ENCODE peak calls at places on chromosomes 13 and 19, in nine cellular contexts. P is heart right ventricle, Y is kidney epithelial cell, K is mucosa of descending colon, B is lower leg skin, U is brain microvascular endothelial cell, M is epithelial cell of esophagus, V is IMR-90, I is GM23338. E is an unnamed sample.
A peak's percentile ranks its signal among the peaks of the same experiment; 100 is the strongest.

GRCh38 chr19:8890260-8890659 is 58.1 kb downstream of the MBD3L1 start:
- DNase-seq in M (no peak), Y (no peak), I (no peak), P (no peak), V (no peak), B (no peak), U (no peak), K (no peak), E (no peak)

GRCh38 chr19:42480335-42481095 is 37.8 kb upstream of the CXCL17 start:
- DNase-seq in V (peak; percentile 47), M (peak; percentile 42), I (no peak), K (no peak), P (no peak), U (peak; percentile 50), Y (no peak), B (no peak), E (peak; percentile 47)

GRCh38 chr13:111486331-111486730 is 165.9 kb downstream of the TEX29 start:
- DNase-seq in Y (no peak), B (no peak), U (no peak), M (no peak), K (no peak), V (no peak), P (no peak), I (no peak), E (no peak)

GRCh38 chr19:52786078-52786463 is 520 bp downstream of the ZNF600 start:
- DNase-seq in U (no peak), K (peak; percentile 55), I (peak; percentile 39), P (no peak), Y (no peak), B (no peak), V (no peak), M (peak; percentile 28), E (peak; percentile 16)

GRCh38 chr19:6769006-6769637 is 1.9 kb upstream of the SH2D3A start:
- DNase-seq in Y (no peak), I (peak; percentile 74), U (no peak), K (peak; percentile 15), B (no peak), M (peak; percentile 28), V (peak; percentile 19), P (no peak), E (no peak)

GRCh38 chr19:290539-291521 is at the start of gene PLPP2:
- DNase-seq in Y (no peak), B (no peak), V (no peak), M (peak; percentile 67), K (peak; percentile 82), I (peak; percentile 96), P (no peak), U (no peak), E (no peak)

GRCh38 chr19:14114854-14115253 is 2.7 kb downstream of the PRKACA start:
- DNase-seq in U (no peak), K (peak; percentile 77), M (peak; percentile 34), I (peak; percentile 77), P (peak; percentile 51), B (no peak), Y (no peak), V (no peak), E (peak; percentile 57)

GRCh38 chr13:113468461-113469147 is 15.3 kb upstream of the ADPRHL1 start:
- DNase-seq in U (no peak), I (no peak), Y (no peak), V (no peak), B (no peak), K (no peak), M (no peak), P (no peak), E (no peak)

GRCh38 chr19:2469102-2469914 is 6.6 kb upstream of the GADD45B start:
- DNase-seq in P (no peak), U (peak; percentile 82), I (peak; percentile 65), K (no peak), B (no peak), M (peak; percentile 86), Y (peak; percentile 93), V (peak; percentile 78), E (peak; percentile 62)

GRCh38 chr13:35780613-35781012 is 304.1 kb upstream of the MAB21L1 start:
- DNase-seq in K (no peak), I (no peak), Y (no peak), B (no peak), U (no peak), M (no peak), P (no peak), V (no peak), E (no peak)

GRCh38 chr19:51136891-51137551 is 5.1 kb upstream of the SIGLEC7 start:
- DNase-seq in K (peak; percentile 35), V (no peak), I (no peak), U (no peak), M (no peak), P (peak; percentile 34), B (peak; percentile 38), Y (no peak), E (no peak)

GRCh38 chr13:50365300-50365682 is 350.0 kb downstream of the KCNRG start:
- DNase-seq in I (no peak), B (no peak), M (no peak), V (no peak), K (no peak), Y (no peak), U (no peak), P (no peak), E (no peak)

GRCh38 chr13:58921129-58921528 is 1242.6 kb downstream of the DIAPH3 start:
- DNase-seq in P (no peak), K (no peak), B (no peak), I (no peak), M (no peak), V (no peak), U (no peak), Y (no peak), E (no peak)

GRCh38 chr13:111899714-111900389 is 167.1 kb upstream of the SOX1 start:
- DNase-seq in V (no peak), M (no peak), B (no peak), I (no peak), U (no peak), P (no peak), K (no peak), Y (no peak), E (no peak)

GRCh38 chr19:13537454-13537853 is 31.2 kb upstream of the CACNA1A start:
- DNase-seq in M (no peak), V (no peak), I (peak; percentile 68), K (no peak), P (no peak), B (no peak), U (no peak), Y (no peak), E (no peak)

GRCh38 chr13:36193151-36193855 is 21.1 kb downstream of the SOHLH2 start:
- DNase-seq in B (no peak), M (peak; percentile 50), K (no peak), Y (peak; percentile 18), V (no peak), I (no peak), P (no peak), U (peak; percentile 52), E (no peak)

DNA sequence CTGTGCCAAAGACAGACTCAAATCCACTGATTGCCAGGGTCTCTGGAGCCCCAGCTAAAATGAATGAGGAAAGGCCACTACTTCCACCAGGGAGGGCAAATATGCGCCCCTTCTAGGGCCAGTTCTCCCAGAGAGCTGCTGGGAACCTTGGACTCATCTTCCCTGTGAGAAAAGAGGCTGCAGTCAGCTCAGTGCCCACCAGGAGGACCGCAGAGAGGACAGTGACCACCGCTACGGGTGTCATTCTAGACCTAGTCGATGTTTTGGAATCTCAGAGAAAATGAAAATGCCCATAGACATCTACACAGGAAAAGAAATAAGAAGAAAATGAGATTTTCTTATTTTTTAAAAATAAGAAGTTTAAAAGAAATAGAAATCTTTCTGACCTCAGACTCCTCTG is 235.1 kb downstream of the UQCRFS1 start:
- DNase-seq in K (no peak), B (no peak), Y (no peak), I (peak; percentile 54), P (no peak), M (no peak), U (no peak), V (no peak), E (no peak)
- TF ChIP-seq CTCF in K (no peak), B (no peak), Y (peak; percentile 25), I (peak; percentile 32), P (no peak), M (no peak), U (peak; percentile 18), V (no peak), E (peak; percentile 11)

DNA sequence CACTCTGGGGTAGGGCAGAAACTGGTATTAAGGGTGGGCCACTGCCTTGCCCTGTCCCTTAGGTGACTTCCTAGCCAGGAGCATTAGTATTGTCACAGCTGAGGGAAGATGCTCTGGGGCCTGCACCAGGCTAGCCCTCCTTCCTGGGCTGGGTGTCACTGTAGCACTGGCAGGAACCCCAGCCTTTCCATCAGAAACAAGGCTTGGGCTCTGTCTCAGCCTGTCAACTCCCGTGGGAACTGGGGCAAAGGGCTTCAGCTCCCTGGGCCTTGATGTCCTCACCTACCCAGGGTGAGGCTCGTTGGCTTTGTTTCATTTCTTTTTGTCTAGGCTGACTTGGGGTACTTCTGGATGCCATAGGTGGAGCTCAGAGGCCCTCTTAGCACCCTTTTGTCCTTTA is 18.0 kb downstream of the PAF1 start:
- DNase-seq in K (no peak), I (no peak), V (peak; percentile 28), Y (no peak), B (no peak), M (peak; percentile 13), U (no peak), P (no peak), E (no peak)
- H3K4me3 ChIP-seq in K (no peak overlapping the region), I (no peak overlapping the region), V (no peak overlapping the region), Y (no peak overlapping the region), B (no peak overlapping the region), M (no peak overlapping the region), U (no peak overlapping the region), P (no peak overlapping the region), E (no peak overlapping the region)

GRCh38 chr19:33866696-33867095 is 70.0 kb downstream of the KCTD15 start:
- DNase-seq in B (no peak), P (no peak), V (no peak), M (no peak), U (no peak), I (no peak), Y (no peak), K (no peak), E (no peak)

GRCh38 chr19:33868076-33868735 is 71.5 kb downstream of the KCTD15 start:
- DNase-seq in Y (no peak), M (no peak), U (no peak), B (no peak), K (no peak), V (no peak), P (no peak), I (no peak), E (peak; percentile 31)

GRCh38 chr19:33871605-33872004 is 74.9 kb downstream of the KCTD15 start:
- DNase-seq in U (no peak), V (no peak), K (no peak), B (no peak), M (no peak), I (no peak), Y (no peak), P (no peak), E (no peak)

GRCh38 chr19:33865306-33865705 is 68.6 kb downstream of the KCTD15 start:
- DNase-seq in K (no peak), I (no peak), B (no peak), Y (no peak), V (no peak), U (no peak), M (no peak), P (no peak), E (no peak)

GRCh38 chr19:33868821-33869412 is 72.2 kb downstream of the KCTD15 start:
- DNase-seq in V (no peak), B (peak; percentile 26), P (peak; percentile 41), I (peak; percentile 55), K (no peak), Y (no peak), M (peak; percentile 66), U (no peak), E (peak; percentile 77)
- TF ChIP-seq CTCF in V (no peak), B (no peak), P (no peak), I (no peak), K (no peak), Y (peak; percentile 10), M (peak; percentile 34), U (peak; percentile 24), E (no peak)

GRCh38 chr19:22052644-22053013 is 345 bp downstream of the ZNF257 start:
- DNase-seq in I (no peak), K (no peak), P (no peak), V (no peak), Y (no peak), M (peak; percentile 2), B (no peak), U (no peak), E (peak; percentile 4)
- H3K4me3 ChIP-seq in I (no peak overlapping the region), K (no peak overlapping the region), P (peak overlapping the region; percentile 34), V (peak overlapping the region; percentile 43), Y (peak overlapping the region; percentile 58), M (peak overlapping the region; percentile 53), B (peak overlapping the region; percentile 38), U (peak overlapping the region; percentile 48), E (peak overlapping the region; percentile 58)

E was measured in foreskin fibroblast.